ENCODE peak calls at places on chromosomes 12 and 14, in five cellular contexts. C is left ventricle myocardium inferior; T is mucosa of descending colon; P is body of pancreas; Z is CD8-positive, alpha-beta memory T cell. K is an unnamed sample. For H3K4me1, the result is how much of the 10 kb centered on the place peaks cover.

GRCh38 chr12:81758421-81759214 is 532 bp downstream of the PPFIA2 start:
- DNase-seq in T (peak), Z (no peak), C (peak), P (peak), K (peak)

GRCh38 chr12:122081697-122082221 is 3.2 kb downstream of the MLXIP start:
- DNase-seq in P (peak), T (peak), C (peak), Z (peak), K (peak)

GRCh38 chr14:55957950-55958349 is 160.3 kb upstream of the PELI2 start:
- DNase-seq in T (no peak), Z (no peak), P (no peak), C (no peak), K (no peak)

GRCh38 chr12:91774471-91774921 is 371.1 kb downstream of the BTG1 start:
- DNase-seq in C (no peak), P (peak), T (no peak), Z (no peak), K (no peak)

GRCh38 chr12:121787063-121787774 is 6.3 kb downstream of the RHOF start:
- DNase-seq in C (no peak), P (peak), T (peak), Z (no peak), K (peak)

GRCh38 chr12:31590730-31591307 is at the start of gene DENND5B:
- DNase-seq in C (peak), P (peak), T (peak), Z (no peak), K (peak)

GRCh38 chr12:51323966-51324895 is at the start of gene BIN2:
- DNase-seq in Z (peak), P (peak), C (peak), T (peak), K (peak)

GRCh38 chr14:52090936-52091335 is 22.1 kb upstream of the NID2 start:
- DNase-seq in Z (no peak), P (no peak), T (no peak), C (no peak), K (no peak)

GRCh38 chr12:45284096-45284901 is 68.4 kb downstream of the ANO6 start:
- DNase-seq in Z (no peak), P (no peak), C (no peak), T (no peak), K (no peak)

GRCh38 chr14:93231129-93231979 is 24.3 kb downstream of the UBR7 start:
- DNase-seq in T (no peak), C (peak), P (peak), Z (no peak), K (peak)

GRCh38 chr14:24881496-24881895 is 168.5 kb downstream of the STXBP6 start:
- DNase-seq in T (no peak), C (no peak), Z (no peak), P (no peak), K (no peak)

GRCh38 chr12:83826112-83826511 is 1086.5 kb downstream of the SLC6A15 start:
- DNase-seq in C (no peak), Z (no peak), P (peak), T (no peak), K (peak)

GRCh38 chr14:74867673-74868072 is 8.3 kb downstream of the PROX2 start:
- DNase-seq in C (no peak), P (no peak), T (peak), Z (peak), K (peak)

GRCh38 chr12:41515953-41516352 is 327.8 kb downstream of the PDZRN4 start:
- DNase-seq in C (no peak), T (no peak), Z (no peak), P (no peak), K (no peak)

GRCh38 chr12:94175763-94176660 is 27.6 kb downstream of the PLXNC1 start:
- DNase-seq in C (no peak), T (no peak), Z (no peak), P (no peak), K (no peak)

GRCh38 chr12:95228617-95229016 is 11.0 kb downstream of the VEZT start:
- DNase-seq in P (no peak), C (no peak), Z (no peak), T (no peak), K (no peak)
- H3K4me1 ChIP-seq in P (under half), C (half or more), Z (under half), T (under half), K (under half)

GRCh38 chr14:98953544-98954346 is 318.3 kb downstream of the BCL11B start:
- DNase-seq in T (peak), P (peak), C (no peak), Z (no peak), K (peak)

GRCh38 chr14:98955741-98956070 is 316.3 kb downstream of the BCL11B start:
- DNase-seq in P (no peak), T (no peak), C (no peak), Z (no peak), K (no peak)

GRCh38 chr14:98955036-98955740 is 316.8 kb downstream of the BCL11B start:
- DNase-seq in P (no peak), C (no peak), T (no peak), Z (no peak), K (no peak)

GRCh38 chr14:98956181-98956580 is 315.8 kb downstream of the BCL11B start:
- DNase-seq in T (no peak), P (no peak), C (no peak), Z (no peak), K (no peak)

GRCh38 chr14:98954347-98955000 is 317.5 kb downstream of the BCL11B start:
- DNase-seq in P (no peak), T (no peak), Z (no peak), C (no peak), K (no peak)
- H3K4me1 ChIP-seq in P (under half), T (under half), Z (under half), C (under half), K (under half)

GRCh38 chr12:64671682-64672081 is 61.4 kb downstream of the RASSF3 start:
- DNase-seq in T (no peak), Z (no peak), C (no peak), P (no peak), K (no peak)
- H3K4me1 ChIP-seq in T (half or more), Z (half or more), C (half or more), P (half or more), K (under half)

GRCh38 chr14:71541271-71541670 is 391.0 kb upstream of the RGS6 start:
- DNase-seq in P (no peak), T (no peak), C (no peak), Z (no peak), K (no peak)
- H3K4me1 ChIP-seq in P (under half), T (under half), C (under half), Z (under half), K (under half)

GRCh38 chr14:31508140-31508539 is 20.3 kb upstream of the GPR33 start:
- DNase-seq in Z (no peak), C (no peak), T (no peak), P (no peak), K (no peak)

GRCh38 chr14:31510222-31510621 is 22.4 kb upstream of the GPR33 start:
- DNase-seq in C (no peak), P (no peak), T (no peak), Z (no peak), K (no peak)

GRCh38 chr14:31505411-31505810 is 17.6 kb upstream of the GPR33 start:
- DNase-seq in T (no peak), Z (no peak), C (no peak), P (no peak), K (no peak)

GRCh38 chr14:31510855-31511254 is 23.0 kb upstream of the GPR33 start:
- DNase-seq in P (no peak), T (no peak), C (no peak), Z (no peak), K (no peak)
- H3K4me1 ChIP-seq in P (under half), T (under half), C (under half), Z (under half), K (under half)

DNA sequence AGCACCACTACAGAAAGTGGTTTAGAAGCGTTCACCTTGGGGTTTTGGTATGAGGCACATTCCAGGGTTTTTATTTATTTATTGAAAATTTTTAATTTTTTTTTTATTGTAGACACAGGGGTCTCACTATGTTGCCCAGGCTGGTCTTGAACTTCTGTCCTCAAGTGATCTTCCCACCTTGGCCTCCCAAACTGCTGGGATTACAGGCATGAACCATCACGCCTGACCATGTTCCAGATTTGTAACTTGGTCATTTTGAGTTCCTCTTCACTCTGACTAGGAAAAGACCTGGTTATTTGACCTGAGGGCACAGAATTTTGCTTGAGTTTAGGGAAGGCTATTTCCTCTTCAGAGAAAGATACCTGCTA is 3.1 kb downstream of the MLEC start:
- DNase-seq in C (no peak), T (no peak), Z (no peak), P (no peak), K (no peak)
- H3K4me1 ChIP-seq in C (half or more), T (under half), Z (under half), P (half or more), K (under half)

DNA sequence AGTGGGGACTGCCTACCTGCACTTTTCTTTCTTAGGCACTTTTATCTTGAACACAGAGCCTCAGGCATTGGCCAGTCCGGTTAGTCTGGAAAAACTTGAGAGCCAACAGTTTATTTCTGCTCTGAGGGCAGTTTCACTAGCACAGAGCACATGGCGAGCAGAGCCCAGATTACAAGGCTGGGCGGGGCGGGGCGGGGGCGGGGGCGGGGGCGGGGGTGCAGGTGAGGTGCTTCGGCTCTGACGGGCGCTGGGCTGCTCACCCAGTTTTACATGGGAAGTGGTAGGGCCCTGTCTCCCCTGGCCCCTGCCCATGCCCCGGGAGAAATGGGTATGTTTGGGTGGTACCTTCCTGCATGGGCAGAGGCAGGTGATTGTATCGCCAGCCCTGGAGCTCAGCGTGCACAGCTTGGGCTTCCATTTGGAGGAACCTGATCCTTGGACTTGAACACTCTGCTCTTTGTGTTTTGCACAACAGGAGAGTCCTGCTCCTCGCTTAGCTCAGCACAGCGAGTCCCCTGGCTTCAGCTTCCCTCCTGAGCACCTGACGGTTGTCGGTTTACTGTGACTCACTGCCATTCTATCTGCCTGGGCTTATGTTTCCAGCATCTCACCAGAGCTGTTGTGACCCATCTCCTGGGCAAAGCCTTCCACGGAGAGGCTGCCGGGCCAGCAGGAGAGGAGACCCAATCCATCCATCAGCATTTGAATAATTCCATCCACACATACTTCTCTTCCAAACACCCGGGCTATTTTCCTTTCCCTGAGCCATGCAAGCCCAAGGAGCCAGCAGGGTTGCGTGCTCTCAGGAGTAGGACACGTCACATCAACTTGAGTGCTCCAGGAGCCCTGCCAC is 108.5 kb downstream of the ARF6 start:
- DNase-seq in C (no peak), Z (peak), P (peak), T (peak), K (peak)
- H3K4me1 ChIP-seq in C (half or more), Z (half or more), P (half or more), T (half or more), K (under half)

DNA sequence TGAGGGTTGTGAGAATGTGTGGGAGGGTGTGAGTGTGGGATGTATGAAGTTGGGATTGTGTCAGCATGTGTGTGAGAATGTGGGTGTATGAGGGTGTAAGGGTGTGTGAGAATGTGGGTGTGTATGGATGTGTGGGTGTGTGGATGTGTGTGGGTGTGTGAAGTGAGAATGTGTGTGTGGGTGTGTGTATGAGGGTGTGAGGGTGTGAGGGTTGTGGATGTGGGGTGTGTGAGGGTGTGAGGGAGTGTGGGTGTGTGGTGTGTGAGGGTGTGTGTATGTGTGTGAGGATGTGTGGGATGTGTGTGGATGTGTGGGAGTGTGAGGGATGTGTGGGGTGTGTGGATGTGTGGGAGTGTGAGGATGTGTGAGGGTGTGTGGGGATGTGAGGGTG is 37.0 kb downstream of the TMEM121 start:
- DNase-seq in T (no peak), P (no peak), Z (no peak), C (no peak), K (no peak)
- H3K4me1 ChIP-seq in T (under half), P (under half), Z (under half), C (under half), K (under half)

DNA sequence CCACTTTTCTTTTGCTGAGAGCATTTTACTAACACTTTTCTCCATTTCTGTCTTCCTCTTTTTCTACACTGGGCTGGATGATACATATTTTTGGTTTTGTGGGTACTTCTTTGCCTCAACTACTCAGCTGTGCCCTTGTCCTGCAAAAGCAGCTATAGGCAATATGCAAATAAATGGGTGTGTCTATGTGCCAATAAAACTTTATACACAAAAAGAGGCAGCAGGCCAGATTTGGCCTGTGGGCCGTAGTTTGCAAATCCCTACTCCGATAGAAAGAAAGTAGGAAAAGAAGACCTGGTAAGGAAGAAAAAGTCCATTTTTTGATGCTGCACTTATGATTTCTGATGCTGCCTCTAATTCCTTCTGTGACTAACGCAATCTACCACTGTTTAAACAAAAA is 6.5 kb downstream of the CLMN start:
- DNase-seq in P (no peak), Z (no peak), T (no peak), C (no peak), K (no peak)
- H3K4me1 ChIP-seq in P (half or more), Z (under half), T (half or more), C (half or more), K (under half)

GRCh38 chr14:69666698-69667211 is 55.4 kb downstream of the SUSD6 start:
- DNase-seq in T (no peak), P (no peak), C (no peak), Z (no peak), K (no peak)
- H3K4me1 ChIP-seq in T (under half), P (half or more), C (half or more), Z (under half), K (under half)

K was measured in right cardiac atrium.